ENCODE peak calls at places on chromosomes 5 and 9, in six cellular contexts. P, G, E, C, B and D are unnamed samples.

GRCh38 chr9:117771162-117771561 is 67.0 kb downstream of the TLR4 start:
- DNase-seq in G (no peak), C (no peak), E (no peak), B (no peak), P (no peak), D (no peak)

GRCh38 chr5:150075233-150075632 is 11.1 kb downstream of the CSF1R start:
- DNase-seq in B (no peak), C (no peak), P (no peak), E (no peak), G (peak), D (no peak)

GRCh38 chr9:89022071-89022721 is 30.9 kb downstream of the S1PR3 start:
- DNase-seq in G (peak), C (no peak), E (no peak), B (no peak), P (no peak), D (no peak)

GRCh38 chr9:132942541-132943182 is 1.8 kb downstream of the TSC1 start:
- DNase-seq in G (no peak), E (no peak), C (no peak), P (no peak), B (no peak), D (no peak)

GRCh38 chr5:88825782-88826110 is 57.2 kb downstream of the MEF2C start:
- DNase-seq in C (no peak), E (no peak), P (no peak), B (no peak), G (no peak), D (no peak)

GRCh38 chr5:35092703-35093102 is 45.0 kb upstream of the AGXT2 start:
- DNase-seq in P (no peak), E (no peak), G (no peak), C (no peak), B (no peak), D (no peak)

GRCh38 chr5:96035796-96036195 is 74.1 kb upstream of the ELL2 start:
- DNase-seq in E (no peak), P (no peak), C (no peak), G (no peak), B (no peak), D (no peak)

GRCh38 chr5:124651663-124652513 is 94.6 kb downstream of the ZNF608 start:
- DNase-seq in C (peak), E (no peak), P (peak), G (peak), B (peak), D (no peak)

GRCh38 chr9:109794361-109795012 is 14.5 kb downstream of the PALM2AKAP2 start:
- DNase-seq in C (no peak), B (no peak), G (no peak), E (no peak), P (no peak), D (no peak)

GRCh38 chr5:157924490-157924889 is 65.5 kb upstream of the CLINT1 start:
- DNase-seq in B (no peak), P (no peak), C (no peak), E (no peak), G (no peak), D (no peak)